ENCODE peak calls at places on chromosomes 16 and 17, in five cellular contexts. Z is H9; T is CD4-positive, alpha-beta T cell; V is GM12892; A is AG08396. Q is an unnamed sample.

GRCh38 chr17:31758646-31759045 is 100.4 kb downstream of the COPRS start:
- DNase-seq in Z (no peak), T (no peak), V (no peak), A (no peak), Q (no peak)

GRCh38 chr16:76653390-76654026 is 376.3 kb downstream of the CNTNAP4 start:
- DNase-seq in Z (peak), T (no peak), V (no peak), A (no peak), Q (peak)

GRCh38 chr17:29838961-29839360 is 91.1 kb downstream of the SSH2 start:
- DNase-seq in Z (peak), T (no peak), V (no peak), A (peak), Q (peak)

GRCh38 chr16:75250809-75251279 is 580 bp downstream of the BCAR1 start:
- DNase-seq in Z (no peak), T (no peak), V (peak), A (peak), Q (no peak)

GRCh38 chr16:88871730-88872416 is 5.4 kb upstream of the PABPN1L start:
- DNase-seq in Z (no peak), T (no peak), V (no peak), A (no peak), Q (no peak)

GRCh38 chr16:2428051-2428786 is 1.0 kb upstream of the CCNF start:
- DNase-seq in Z (peak), T (no peak), V (no peak), A (no peak), Q (no peak)

GRCh38 chr17:77396610-77397009 is 255.8 kb downstream of the SEC14L1 start:
- DNase-seq in Z (no peak), T (no peak), V (no peak), A (no peak), Q (no peak)

GRCh38 chr17:74780443-74781238 is 4.5 kb upstream of the NAT9 start:
- DNase-seq in Z (peak), T (no peak), V (no peak), A (peak), Q (peak)

GRCh38 chr16:667113-667779 is 686 bp upstream of the RHOT2 start:
- DNase-seq in Z (no peak), T (no peak), V (no peak), A (no peak), Q (no peak)

Q was measured in cerebellar cortex.